ENCODE peak calls at places on chromosomes 1 and 21, in four cellular contexts. M is GM12878, N is astrocyte of the spinal cord, R is fibroblast of the aortic adventitia. C is an unnamed sample.

GRCh38 chr1:179126338-179127060 is 44.6 kb downstream of the TOR3A start:
- DNase-seq in M (no peak), N (peak), R (peak), C (no peak)

GRCh38 chr1:92662048-92662447 is 122.9 kb downstream of the EVI5 start:
- DNase-seq in M (no peak), N (no peak), R (no peak), C (no peak)

GRCh38 chr21:36126621-36127110 is 8.2 kb upstream of the CBR3 start:
- DNase-seq in M (no peak), N (no peak), R (no peak), C (no peak)

GRCh38 chr1:200029624-200030074 is 2.1 kb downstream of the NR5A2 start:
- DNase-seq in M (no peak), N (no peak), R (no peak), C (no peak)

GRCh38 chr1:20318971-20319370 is 28.3 kb downstream of the VWA5B1 start:
- DNase-seq in M (no peak), N (no peak), R (no peak), C (no peak)

GRCh38 chr1:8307628-8308027 is 10.3 kb upstream of the SLC45A1 start:
- DNase-seq in M (no peak), N (no peak), R (no peak), C (no peak)

GRCh38 chr1:152870831-152871730 is 7.0 kb upstream of the SMCP start:
- DNase-seq in M (no peak), N (peak), R (peak), C (no peak)

GRCh38 chr1:146012703-146013565 is 8.6 kb downstream of the HJV start:
- DNase-seq in M (no peak), N (peak), R (peak), C (no peak)

GRCh38 chr1:111275079-111275478 is 15.6 kb upstream of the CHIA start:
- DNase-seq in M (no peak), N (peak), R (peak), C (no peak)

GRCh38 chr21:44883250-44883649 is 9.8 kb upstream of the PTTG1IP start:
- DNase-seq in M (no peak), N (no peak), R (no peak), C (no peak)
- TF ChIP-seq CTCF in M (no peak), N (no peak), R (no peak), C (no peak)

GRCh38 chr1:54489627-54490240 is 58.3 kb upstream of the ACOT11 start:
- DNase-seq in M (no peak), N (no peak), R (no peak), C (no peak)
- TF ChIP-seq CTCF in M (no peak), N (no peak), R (no peak), C (no peak)

GRCh38 chr1:25875856-25876692 is 566 bp upstream of the PAQR7 start:
- DNase-seq in M (no peak), N (no peak), R (no peak), C (no peak)

GRCh38 chr1:25876693-25877077 is 1.2 kb upstream of the PAQR7 start:
- DNase-seq in M (no peak), N (no peak), R (no peak), C (no peak)

GRCh38 chr1:25874209-25874608 is 1.3 kb downstream of the PAQR7 start:
- DNase-seq in M (no peak), N (no peak), R (no peak), C (no peak)

GRCh38 chr1:25874635-25875153 is 814 bp downstream of the PAQR7 start:
- DNase-seq in M (no peak), N (no peak), R (no peak), C (no peak)

DNA sequence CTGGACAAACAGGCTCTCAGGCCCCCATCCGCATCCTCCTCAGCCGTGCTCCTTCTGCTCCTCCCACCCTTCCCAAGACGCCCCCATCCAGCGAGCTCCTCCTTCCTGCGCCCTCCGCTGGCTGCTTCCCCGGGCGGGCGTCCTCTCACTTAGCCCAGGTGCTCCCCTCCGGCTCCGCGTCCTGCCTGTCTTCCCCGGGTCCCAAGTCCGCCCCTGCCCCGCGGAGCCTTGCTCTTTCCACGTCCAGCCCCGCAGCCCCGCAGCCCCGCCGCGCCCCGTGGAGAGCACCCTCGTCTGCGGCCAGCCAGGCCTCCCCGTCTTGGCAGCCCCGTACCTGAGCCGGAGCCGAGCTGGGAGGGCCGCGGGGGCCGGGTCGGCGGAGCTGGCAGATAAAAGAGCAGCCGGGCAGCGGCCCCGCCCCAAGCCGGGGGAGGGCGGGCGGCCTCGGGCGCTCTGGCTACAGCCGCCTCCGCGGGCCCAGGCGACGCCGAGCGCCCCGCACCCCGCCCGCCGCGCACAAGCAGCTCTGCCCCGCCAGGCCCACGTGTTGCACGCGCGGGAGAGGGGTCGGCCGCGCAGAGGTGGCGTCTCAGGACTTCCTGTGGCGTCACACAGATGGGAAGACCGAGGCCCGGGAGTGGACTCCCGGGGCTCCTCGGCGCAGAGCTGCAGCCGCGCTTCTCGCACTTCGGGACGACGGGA is at the start of gene PAQR7:
- DNase-seq in M (no peak), N (peak), R (peak), C (peak)
- TF ChIP-seq CTCF in M (no peak), N (peak), R (no peak), C (no peak)

DNA sequence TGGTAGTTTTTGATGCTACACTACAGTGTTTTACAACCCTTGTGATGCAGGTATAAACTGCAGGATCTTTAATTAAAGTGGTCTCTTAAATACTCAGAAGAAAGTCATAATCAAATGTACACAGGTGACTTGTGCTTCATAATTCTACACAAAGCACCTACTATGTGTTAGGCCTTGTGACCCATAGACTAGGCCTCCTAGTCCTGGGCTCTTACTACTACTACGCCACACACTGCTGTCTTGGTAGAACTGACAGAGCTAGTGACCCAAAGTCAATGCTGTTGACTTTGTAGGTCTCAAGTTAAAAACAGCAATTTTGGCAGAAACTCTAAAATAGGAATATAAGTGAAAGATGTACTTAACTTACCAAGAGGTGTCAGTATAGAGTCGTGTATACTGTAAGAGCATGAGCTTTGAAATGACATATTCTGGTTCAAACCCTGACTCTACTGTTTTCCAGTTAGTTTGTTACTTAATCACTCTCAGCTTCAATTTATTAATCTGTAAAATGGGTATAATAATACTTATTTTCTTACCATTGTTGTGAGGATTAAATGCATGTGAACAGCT is 48.6 kb upstream of the LMO4 start:
- DNase-seq in M (no peak), N (no peak), R (peak), C (no peak)
- TF ChIP-seq CTCF in M (peak), N (no peak), R (no peak), C (no peak)

GRCh38 chr1:169138866-169139670 is 32.6 kb downstream of the ATP1B1 start:
- DNase-seq in M (peak), N (no peak), R (no peak), C (no peak)
- TF ChIP-seq CTCF in M (no peak), N (no peak), R (no peak), C (no peak)

C was measured in progenitor cell of endocrine pancreas.